ENCODE peak calls at places on chromosomes 4 and X, in ten cellular contexts. F is left ventricle myocardium inferior; J is stimulated activated CD8-positive, alpha-beta memory T cell treated with anti-CD3 and anti-CD28 coated beads, Interleukin-15, amount 100 ng/mL, for 4 hours; W is hepatocyte; L is MV-4-11; C is NCI-H1105; X is HuH-7.5; B is A549; D is A172; G is pancreas. A is an unnamed sample.

GRCh38 chr4:6703786-6704185 is 5.9 kb downstream of the MRFAP1L1 start:
- DNase-seq in F (no peak), J (no peak), W (no peak), L (no peak), C (no peak), X (no peak), B (no peak), D (no peak), G (no peak), A (no peak)

GRCh38 chrX:134935286-134935685 is 55.5 kb upstream of the SMIM10 start:
- DNase-seq in F (no peak), J (no peak), W (no peak), L (no peak), C (no peak), X (no peak), B (no peak), D (no peak), G (no peak), A (no peak)

GRCh38 chr4:138039010-138039409 is 203.1 kb downstream of the SLC7A11 start:
- DNase-seq in F (no peak), J (no peak), W (no peak), L (no peak), C (no peak), X (no peak), B (no peak), D (no peak), G (no peak), A (no peak)

GRCh38 chrX:71870337-71871098 is 40.1 kb upstream of the NHSL2 start:
- DNase-seq in F (no peak), J (no peak), W (peak; percentile 10), L (no peak), C (no peak), X (no peak), B (peak; percentile 64), D (peak; percentile 19), G (peak; percentile 47), A (peak; percentile 16)

GRCh38 chr4:38268837-38269236 is 308.6 kb downstream of the PTTG2 start:
- DNase-seq in F (no peak), J (no peak), W (no peak), L (no peak), C (no peak), X (no peak), B (no peak), D (no peak), G (no peak), A (no peak)

GRCh38 chr4:111066887-111067286 is 444.0 kb upstream of the PITX2 start:
- DNase-seq in F (no peak), J (no peak), W (no peak), L (no peak), C (no peak), X (no peak), B (no peak), D (peak; percentile 48), G (no peak), A (no peak)

GRCh38 chrX:107706309-107706708 is 69.3 kb downstream of the TSC22D3 start:
- DNase-seq in F (no peak), J (no peak), W (no peak), L (no peak), C (no peak), X (no peak), B (no peak), D (no peak), G (no peak), A (no peak)

GRCh38 chr4:141002323-141002805 is 130.9 kb downstream of the RNF150 start:
- DNase-seq in F (no peak), J (no peak), W (peak; percentile 13), L (peak; percentile 98), C (no peak), X (no peak), B (no peak), D (no peak), G (no peak), A (peak; percentile 10)

GRCh38 chrX:66013195-66013816 is 26.6 kb downstream of the VSIG4 start:
- DNase-seq in F (no peak), J (no peak), W (no peak), L (peak; percentile 95), C (no peak), X (no peak), B (no peak), D (no peak), G (no peak), A (no peak)

GRCh38 chr4:166655231-166655630 is 579.1 kb downstream of the SPOCK3 start:
- DNase-seq in F (no peak), J (no peak), W (no peak), L (no peak), C (no peak), X (no peak), B (no peak), D (no peak), G (no peak), A (no peak)

GRCh38 chr4:48375651-48376291 is 34.4 kb downstream of the SLAIN2 start:
- DNase-seq in F (no peak), J (no peak), W (peak; percentile 36), L (no peak), C (no peak), X (peak; percentile 18), B (peak; percentile 72), D (peak; percentile 32), G (no peak), A (no peak)

A was measured in cerebellar nuclear complex.